ENCODE peak calls at places on chromosomes 16 and 17, in ten cellular contexts. T, V, K, M, E, N, A, F, Z and C are unnamed samples.

GRCh38 chr16:4420703-4421102 is 4.3 kb upstream of the CORO7 start:
- DNase-seq in Z (no peak), A (no peak), T (no peak), V (no peak), F (no peak), K (no peak), E (no peak), N (no peak), M (no peak), C (no peak)

GRCh38 chr16:67229906-67230808 is 3.2 kb downstream of the TMEM208 start:
- DNase-seq in V (no peak), A (no peak), E (no peak), N (peak), F (no peak), M (no peak), K (no peak), T (no peak), Z (no peak), C (no peak)

GRCh38 chr17:49513616-49514373 is 18.7 kb downstream of the NGFR start:
- DNase-seq in A (no peak), E (no peak), K (no peak), V (no peak), F (no peak), M (no peak), Z (peak), N (peak), T (no peak), C (no peak)

GRCh38 chr16:79286646-79287423 is 313.7 kb downstream of the MAF start:
- DNase-seq in E (no peak), V (no peak), K (no peak), T (no peak), N (peak), F (peak), M (no peak), A (no peak), Z (peak), C (no peak)

GRCh38 chr16:75208861-75209505 is 2.0 kb upstream of the CTRB2 start:
- DNase-seq in Z (no peak), V (no peak), A (no peak), F (no peak), E (no peak), K (no peak), T (no peak), M (no peak), N (no peak), C (no peak)

GRCh38 chr16:47965439-47965838 is 190.4 kb downstream of the ABCC12 start:
- DNase-seq in K (no peak), E (peak), V (peak), N (no peak), A (no peak), M (no peak), F (no peak), Z (no peak), T (no peak), C (peak)

GRCh38 chr16:14649816-14650215 is 17.1 kb downstream of the BFAR start:
- DNase-seq in Z (no peak), E (no peak), F (no peak), K (no peak), T (no peak), N (no peak), A (no peak), V (no peak), M (no peak), C (no peak)

GRCh38 chr17:2259769-2260536 is 43.6 kb downstream of the SMG6 start:
- DNase-seq in F (no peak), V (peak), E (peak), T (no peak), N (no peak), A (no peak), M (no peak), K (no peak), Z (peak), C (peak)

GRCh38 chr16:89615596-89616090 is 2.2 kb downstream of the DPEP1 start:
- DNase-seq in T (no peak), Z (no peak), E (no peak), M (no peak), N (no peak), A (no peak), V (no peak), K (no peak), F (peak), C (no peak)

GRCh38 chr16:73033271-73033998 is 14.5 kb downstream of the ZFHX3 start:
- DNase-seq in Z (no peak), M (no peak), E (no peak), N (no peak), T (no peak), K (no peak), A (no peak), F (no peak), V (no peak), C (no peak)

GRCh38 chr16:73048292-73049050 is 543 bp upstream of the ZFHX3 start:
- DNase-seq in K (no peak), F (no peak), M (no peak), V (no peak), T (peak), N (peak), Z (peak), E (peak), A (no peak), C (peak)

GRCh38 chr17:61248399-61248798 is 151.2 kb upstream of the TBX2 start:
- DNase-seq in F (peak), N (no peak), K (peak), Z (no peak), V (peak), T (no peak), A (no peak), E (no peak), M (no peak), C (peak)

GRCh38 chr16:89744813-89745212 is 23.5 kb downstream of the ZNF276 start:
- DNase-seq in Z (no peak), N (no peak), T (no peak), E (no peak), V (no peak), A (no peak), M (no peak), F (no peak), K (no peak), C (no peak)

GRCh38 chr16:71927383-71927782 is 32.1 kb downstream of the IST1 start:
- DNase-seq in N (no peak), A (peak), M (no peak), T (peak), K (peak), F (peak), V (peak), Z (peak), E (peak), C (peak)

GRCh38 chr17:77285594-77286390 is 145.0 kb downstream of the SEC14L1 start:
- DNase-seq in N (peak), Z (peak), F (peak), V (peak), E (peak), A (no peak), T (peak), K (no peak), M (no peak), C (peak)

GRCh38 chr17:49638818-49639217 is 39.1 kb downstream of the SPOP start:
- DNase-seq in E (peak), A (no peak), K (no peak), Z (no peak), T (no peak), M (no peak), N (no peak), F (no peak), V (no peak), C (no peak)

GRCh38 chr17:50699410-50699809 is 8.3 kb downstream of the ANKRD40 start:
- DNase-seq in V (no peak), A (no peak), N (no peak), Z (no peak), K (no peak), M (no peak), E (peak), F (no peak), T (no peak), C (no peak)

GRCh38 chr16:77683845-77684526 is 38.3 kb upstream of the NUDT7 start:
- DNase-seq in N (no peak), E (no peak), K (no peak), A (no peak), T (no peak), M (no peak), V (no peak), F (no peak), Z (no peak), C (no peak)

GRCh38 chr17:78777886-78778285 is 4.2 kb downstream of the CYTH1 start:
- DNase-seq in T (no peak), A (no peak), V (no peak), K (no peak), F (no peak), M (no peak), N (no peak), E (no peak), Z (peak), C (no peak)

GRCh38 chr17:47660064-47660492 is 10.4 kb downstream of the KPNB1 start:
- DNase-seq in K (no peak), N (no peak), V (no peak), A (no peak), E (no peak), Z (no peak), F (no peak), M (no peak), T (no peak), C (no peak)

GRCh38 chr17:81322271-81323082 is 27.4 kb upstream of the SLC38A10 start:
- DNase-seq in N (no peak), E (peak), Z (no peak), F (no peak), T (no peak), K (no peak), M (no peak), A (no peak), V (no peak), C (no peak)

GRCh38 chr16:49932943-49933342 is 77.0 kb upstream of the ZNF423 start:
- DNase-seq in Z (peak), A (no peak), V (peak), M (no peak), T (no peak), K (no peak), F (no peak), N (no peak), E (peak), C (peak)

GRCh38 chr17:77869665-77870132 is 88.8 kb upstream of the TNRC6C start:
- DNase-seq in M (no peak), E (no peak), A (no peak), F (no peak), V (no peak), N (peak), Z (no peak), T (no peak), K (no peak), C (no peak)

GRCh38 chr17:39352511-39352910 is 48.9 kb downstream of the FBXL20 start:
- DNase-seq in E (no peak), V (no peak), T (no peak), Z (no peak), N (no peak), F (no peak), M (no peak), A (no peak), K (no peak), C (peak)
- TF ChIP-seq CTCF in E (no peak), V (no peak), T (no peak), Z (no peak), N (no peak), F (no peak), M (no peak), A (no peak), K (no peak), C (peak)

DNA sequence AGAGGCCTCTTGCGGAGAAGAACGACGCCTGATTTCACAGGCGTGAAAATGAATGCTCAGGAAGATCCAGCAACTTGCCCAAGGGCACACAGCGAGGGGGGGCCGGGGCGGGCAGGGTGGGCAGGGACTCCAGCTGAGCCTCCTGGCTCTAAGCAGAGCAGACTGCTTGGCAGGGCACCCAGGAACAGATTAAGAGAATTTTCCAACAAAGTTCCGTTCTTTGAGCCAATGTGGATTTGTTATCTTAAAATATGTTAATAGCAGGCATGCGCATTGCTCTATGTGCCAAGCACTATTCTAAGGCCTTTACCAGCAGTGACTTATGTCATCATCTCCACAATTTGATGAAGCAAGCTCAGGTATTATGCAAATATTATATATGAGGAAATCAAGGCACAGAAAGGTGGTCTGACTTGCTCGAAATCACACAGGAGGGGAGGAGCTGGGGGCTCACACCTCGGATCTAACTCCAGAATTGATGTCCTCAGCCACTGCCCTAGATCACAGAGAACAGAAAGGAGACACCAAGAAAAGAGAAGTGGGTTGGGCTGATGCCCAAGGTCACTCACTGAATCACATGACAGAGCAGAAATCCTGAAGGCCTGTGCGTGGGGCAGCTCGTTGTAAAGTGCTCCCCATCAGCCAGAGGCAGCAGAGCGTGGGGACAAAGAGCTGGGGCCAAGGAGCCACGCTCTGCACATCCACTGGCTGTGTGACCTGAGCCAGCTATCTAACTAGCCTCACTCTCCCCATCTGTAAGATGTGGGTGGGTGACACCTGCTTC is 23.2 kb upstream of the MEAK7 start:
- DNase-seq in K (no peak), M (no peak), V (no peak), N (no peak), E (no peak), T (no peak), Z (no peak), F (no peak), A (no peak), C (peak)
- H3K4me3 ChIP-seq in K (no peak), M (no peak), V (no peak), N (no peak), E (no peak), T (peak), Z (peak), F (no peak), A (no peak), C (no peak)

GRCh38 chr17:42114118-42114517 is 1.6 kb upstream of the DHX58 start:
- DNase-seq in T (no peak), V (no peak), Z (no peak), K (no peak), E (no peak), A (no peak), F (no peak), N (no peak), M (no peak), C (no peak)
- TF ChIP-seq CTCF in T (no peak), V (no peak), Z (no peak), K (no peak), E (no peak), A (no peak), F (no peak), N (no peak), M (no peak), C (no peak)

GRCh38 chr17:9255838-9256237 is 234.5 kb downstream of the NTN1 start:
- DNase-seq in F (no peak), K (no peak), V (no peak), E (no peak), N (no peak), T (no peak), Z (no peak), A (no peak), M (no peak), C (no peak)
- H3K4me3 ChIP-seq in F (no peak), K (no peak), V (no peak), E (no peak), N (no peak), T (no peak), Z (no peak), A (no peak), M (no peak), C (no peak)